ENCODE peak calls at places on chromosome 2, in eight cellular contexts. One of them, this sample, is unnamed.

GRCh38 chr2:23988371-23988770 is 21.5 kb upstream of the MFSD2B start:
- DNase-seq in stimulated activated CD8-positive, alpha-beta memory T cell treated with anti-CD3 and anti-CD28 coated beads, Interleukin-12 subunit alpha, Interleukin-12 subunit beta, amount 100 ng/mL, for 1 hour: no peak
- DNase-seq in lower lobe of right lung: no peak
- DNase-seq in Caco-2: no peak
- DNase-seq in NCI-H1694: no peak
- DNase-seq in NCI-H1092 treated with DMSO at 0.1 percent for 48 hours: no peak
- DNase-seq in NCI-H1105 treated with DMSO at 0.1 percent for 48 hours: peak; percentile 9
- DNase-seq in ovary: no peak
- DNase-seq in this sample: no peak

GRCh38 chr2:28668880-28669279 is 82.8 kb upstream of the PPP1CB start:
- DNase-seq in stimulated activated CD8-positive, alpha-beta memory T cell treated with anti-CD3 and anti-CD28 coated beads, Interleukin-12 subunit alpha, Interleukin-12 subunit beta, amount 100 ng/mL, for 1 hour: no peak
- DNase-seq in lower lobe of right lung: no peak
- DNase-seq in Caco-2: no peak
- DNase-seq in NCI-H1694: no peak
- DNase-seq in NCI-H1092 treated with DMSO at 0.1 percent for 48 hours: no peak
- DNase-seq in NCI-H1105 treated with DMSO at 0.1 percent for 48 hours: no peak
- DNase-seq in ovary: no peak
- DNase-seq in this sample: no peak

GRCh38 chr2:48412409-48413259 is 117.3 kb upstream of the STON1 start:
- DNase-seq in stimulated activated CD8-positive, alpha-beta memory T cell treated with anti-CD3 and anti-CD28 coated beads, Interleukin-12 subunit alpha, Interleukin-12 subunit beta, amount 100 ng/mL, for 1 hour: no peak
- DNase-seq in lower lobe of right lung: no peak
- DNase-seq in Caco-2: no peak
- DNase-seq in NCI-H1694: no peak
- DNase-seq in NCI-H1092 treated with DMSO at 0.1 percent for 48 hours: no peak
- DNase-seq in NCI-H1105 treated with DMSO at 0.1 percent for 48 hours: no peak
- DNase-seq in ovary: no peak
- DNase-seq in this sample: no peak

GRCh38 chr2:25825238-25825637 is 53.0 kb downstream of the ASXL2 start:
- DNase-seq in stimulated activated CD8-positive, alpha-beta memory T cell treated with anti-CD3 and anti-CD28 coated beads, Interleukin-12 subunit alpha, Interleukin-12 subunit beta, amount 100 ng/mL, for 1 hour: no peak
- DNase-seq in lower lobe of right lung: no peak
- DNase-seq in Caco-2: no peak
- DNase-seq in NCI-H1694: no peak
- DNase-seq in NCI-H1092 treated with DMSO at 0.1 percent for 48 hours: no peak
- DNase-seq in NCI-H1105 treated with DMSO at 0.1 percent for 48 hours: no peak
- DNase-seq in ovary: no peak
- DNase-seq in this sample: peak; percentile 9

GRCh38 chr2:43152711-43153627 is 73.4 kb downstream of the ZFP36L2 start:
- DNase-seq in stimulated activated CD8-positive, alpha-beta memory T cell treated with anti-CD3 and anti-CD28 coated beads, Interleukin-12 subunit alpha, Interleukin-12 subunit beta, amount 100 ng/mL, for 1 hour: no peak
- DNase-seq in lower lobe of right lung: peak; percentile 59
- DNase-seq in Caco-2: no peak
- DNase-seq in NCI-H1694: no peak
- DNase-seq in NCI-H1092 treated with DMSO at 0.1 percent for 48 hours: no peak
- DNase-seq in NCI-H1105 treated with DMSO at 0.1 percent for 48 hours: peak; percentile 13
- DNase-seq in ovary: no peak
- DNase-seq in this sample: no peak

GRCh38 chr2:241770185-241770935 is 6.3 kb upstream of the GAL3ST2 start:
- DNase-seq in stimulated activated CD8-positive, alpha-beta memory T cell treated with anti-CD3 and anti-CD28 coated beads, Interleukin-12 subunit alpha, Interleukin-12 subunit beta, amount 100 ng/mL, for 1 hour: no peak
- DNase-seq in lower lobe of right lung: no peak
- DNase-seq in Caco-2: peak; percentile 74
- DNase-seq in NCI-H1694: no peak
- DNase-seq in NCI-H1092 treated with DMSO at 0.1 percent for 48 hours: no peak
- DNase-seq in NCI-H1105 treated with DMSO at 0.1 percent for 48 hours: no peak
- DNase-seq in ovary: no peak
- DNase-seq in this sample: no peak

GRCh38 chr2:149885468-149885867 is 297.9 kb upstream of the MMADHC start:
- DNase-seq in stimulated activated CD8-positive, alpha-beta memory T cell treated with anti-CD3 and anti-CD28 coated beads, Interleukin-12 subunit alpha, Interleukin-12 subunit beta, amount 100 ng/mL, for 1 hour: no peak
- DNase-seq in lower lobe of right lung: no peak
- DNase-seq in Caco-2: no peak
- DNase-seq in NCI-H1694: no peak
- DNase-seq in NCI-H1092 treated with DMSO at 0.1 percent for 48 hours: peak; percentile 26
- DNase-seq in NCI-H1105 treated with DMSO at 0.1 percent for 48 hours: peak; percentile 81
- DNase-seq in ovary: no peak
- DNase-seq in this sample: no peak

GRCh38 chr2:150391779-150392178 is 95.7 kb downstream of the RND3 start:
- DNase-seq in stimulated activated CD8-positive, alpha-beta memory T cell treated with anti-CD3 and anti-CD28 coated beads, Interleukin-12 subunit alpha, Interleukin-12 subunit beta, amount 100 ng/mL, for 1 hour: no peak
- DNase-seq in lower lobe of right lung: no peak
- DNase-seq in Caco-2: no peak
- DNase-seq in NCI-H1694: no peak
- DNase-seq in NCI-H1092 treated with DMSO at 0.1 percent for 48 hours: no peak
- DNase-seq in NCI-H1105 treated with DMSO at 0.1 percent for 48 hours: no peak
- DNase-seq in ovary: no peak
- DNase-seq in this sample: no peak

GRCh38 chr2:128573531-128573930 is 254.9 kb upstream of the HS6ST1 start:
- DNase-seq in stimulated activated CD8-positive, alpha-beta memory T cell treated with anti-CD3 and anti-CD28 coated beads, Interleukin-12 subunit alpha, Interleukin-12 subunit beta, amount 100 ng/mL, for 1 hour: no peak
- DNase-seq in lower lobe of right lung: no peak
- DNase-seq in Caco-2: no peak
- DNase-seq in NCI-H1694: no peak
- DNase-seq in NCI-H1092 treated with DMSO at 0.1 percent for 48 hours: no peak
- DNase-seq in NCI-H1105 treated with DMSO at 0.1 percent for 48 hours: no peak
- DNase-seq in ovary: no peak
- DNase-seq in this sample: no peak

GRCh38 chr2:161134547-161135518 is 25.4 kb upstream of the TANK start:
- DNase-seq in stimulated activated CD8-positive, alpha-beta memory T cell treated with anti-CD3 and anti-CD28 coated beads, Interleukin-12 subunit alpha, Interleukin-12 subunit beta, amount 100 ng/mL, for 1 hour: no peak
- DNase-seq in lower lobe of right lung: no peak
- DNase-seq in Caco-2: peak; percentile 54
- DNase-seq in NCI-H1694: no peak
- DNase-seq in NCI-H1092 treated with DMSO at 0.1 percent for 48 hours: peak; percentile 81
- DNase-seq in NCI-H1105 treated with DMSO at 0.1 percent for 48 hours: peak; percentile 60
- DNase-seq in ovary: peak; percentile 31
- DNase-seq in this sample: no peak

GRCh38 chr2:212027681-212028628 is 510.6 kb downstream of the ERBB4 start:
- DNase-seq in stimulated activated CD8-positive, alpha-beta memory T cell treated with anti-CD3 and anti-CD28 coated beads, Interleukin-12 subunit alpha, Interleukin-12 subunit beta, amount 100 ng/mL, for 1 hour: no peak
- DNase-seq in lower lobe of right lung: no peak
- DNase-seq in Caco-2: no peak
- DNase-seq in NCI-H1694: no peak
- DNase-seq in NCI-H1092 treated with DMSO at 0.1 percent for 48 hours: no peak
- DNase-seq in NCI-H1105 treated with DMSO at 0.1 percent for 48 hours: no peak
- DNase-seq in ovary: no peak
- DNase-seq in this sample: no peak

This sample was measured in NCI-H510A.